ENCODE peak calls at places on chromosomes 12 and 14, in ten cellular contexts. G is IMR-90; S is spleen; F is CD8-positive, alpha-beta T cell; V is neural progenitor cell; O is BE2C; T is breast epithelium; L is HCT116; D is left lung; J is uterus. K is an unnamed sample.

GRCh38 chr12:130715150-130715995 is 726 bp downstream of the RIMBP2 start:
- DNase-seq in G (no peak), S (no peak), F (no peak), V (peak; percentile 57), O (peak; percentile 62), T (no peak), L (no peak), D (no peak), J (peak; percentile 31), K (no peak)

GRCh38 chr12:65157091-65157490 is 12.3 kb upstream of the LEMD3 start:
- DNase-seq in G (no peak), S (no peak), F (no peak), V (no peak), O (no peak), T (no peak), L (no peak), D (no peak), J (no peak), K (no peak)

GRCh38 chr12:46300906-46301305 is 32.1 kb upstream of the SLC38A1 start:
- DNase-seq in G (peak; percentile 27), S (no peak), F (no peak), V (no peak), O (no peak), T (no peak), L (no peak), D (no peak), J (no peak), K (no peak)

GRCh38 chr12:47080725-47081502 is 1.2 kb upstream of the AMIGO2 start:
- DNase-seq in G (peak; percentile 50), S (peak; percentile 93), F (peak; percentile 63), V (peak; percentile 51), O (no peak), T (peak; percentile 58), L (no peak), D (peak; percentile 76), J (peak; percentile 56), K (peak; percentile 88)

GRCh38 chr14:74508844-74509428 is 15.4 kb downstream of the ISCA2 start:
- DNase-seq in G (no peak), S (peak; percentile 67), F (no peak), V (no peak), O (no peak), T (no peak), L (no peak), D (peak; percentile 22), J (no peak), K (peak; percentile 70)

GRCh38 chr12:124524231-124524925 is 43.0 kb downstream of the NCOR2 start:
- DNase-seq in G (peak; percentile 87), S (no peak), F (no peak), V (no peak), O (no peak), T (no peak), L (no peak), D (no peak), J (peak; percentile 28), K (no peak)

GRCh38 chr14:104445832-104446381 is 133.7 kb upstream of the C14orf180 start:
- DNase-seq in G (no peak), S (peak; percentile 35), F (peak; percentile 36), V (no peak), O (no peak), T (peak; percentile 9), L (no peak), D (no peak), J (no peak), K (peak; percentile 45)

GRCh38 chr12:15520083-15520482 is 197.8 kb downstream of the PTPRO start:
- DNase-seq in G (no peak), S (no peak), F (no peak), V (peak; percentile 45), O (peak; percentile 29), T (no peak), L (no peak), D (no peak), J (no peak), K (no peak)

GRCh38 chr14:92578511-92578910 is 64.9 kb downstream of the RIN3 start:
- DNase-seq in G (peak; percentile 72), S (peak; percentile 30), F (no peak), V (no peak), O (no peak), T (no peak), L (no peak), D (no peak), J (no peak), K (peak; percentile 87)

GRCh38 chr12:102634216-102634615 is 153.9 kb upstream of the IGF1 start:
- DNase-seq in G (peak; percentile 79), S (no peak), F (no peak), V (no peak), O (no peak), T (no peak), L (no peak), D (no peak), J (no peak), K (no peak)

GRCh38 chr12:127767631-127768030 is 499.3 kb upstream of the TMEM132C start:
- DNase-seq in G (no peak), S (no peak), F (no peak), V (no peak), O (no peak), T (no peak), L (no peak), D (no peak), J (no peak), K (no peak)

GRCh38 chr12:127773520-127773919 is 493.4 kb upstream of the TMEM132C start:
- DNase-seq in G (no peak), S (no peak), F (no peak), V (peak; percentile 55), O (no peak), T (no peak), L (no peak), D (no peak), J (no peak), K (no peak)

GRCh38 chr12:127774828-127775227 is 492.1 kb upstream of the TMEM132C start:
- DNase-seq in G (no peak), S (no peak), F (no peak), V (no peak), O (no peak), T (no peak), L (no peak), D (no peak), J (peak; percentile 63), K (no peak)

DNA sequence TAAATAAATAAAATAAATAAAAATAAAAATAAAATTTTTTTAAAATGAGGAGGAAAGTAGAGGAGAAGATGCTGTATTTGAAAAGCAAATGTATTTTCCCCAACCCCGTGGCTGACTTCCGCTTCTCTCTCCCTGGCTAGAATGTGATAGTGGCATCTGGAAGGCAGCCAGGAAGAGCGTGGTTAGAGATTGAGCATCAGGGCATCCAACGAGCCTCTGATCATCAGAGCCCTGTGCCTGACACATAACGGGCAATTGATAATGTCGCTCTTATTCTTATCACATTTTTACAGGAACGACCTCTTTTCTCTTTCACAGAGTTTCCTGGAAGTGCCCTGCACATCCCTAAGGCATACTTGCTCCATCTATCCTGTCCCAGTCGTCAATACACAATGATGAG is 496.8 kb upstream of the TMEM132C start:
- DNase-seq in G (no peak), S (no peak), F (no peak), V (no peak), O (no peak), T (no peak), L (no peak), D (no peak), J (no peak), K (no peak)
- H3K4me1 ChIP-seq in G (no peaks in the 10 kb centered on the region), S (no peaks in the 10 kb centered on the region), F (no peaks in the 10 kb centered on the region), V (no peaks in the 10 kb centered on the region), O (no peaks in the 10 kb centered on the region), T (no peaks in the 10 kb centered on the region), L (no peaks in the 10 kb centered on the region), D (no peaks in the 10 kb centered on the region), J (no peaks in the 10 kb centered on the region), K (no peaks in the 10 kb centered on the region)

GRCh38 chr14:100822921-100823320 is 3.0 kb upstream of the MEG3 start:
- DNase-seq in G (peak; percentile 37), S (no peak), F (no peak), V (no peak), O (no peak), T (no peak), L (no peak), D (no peak), J (no peak), K (no peak)

GRCh38 chr14:100823488-100823887 is 2.4 kb upstream of the MEG3 start:
- DNase-seq in G (no peak), S (no peak), F (no peak), V (no peak), O (no peak), T (no peak), L (no peak), D (no peak), J (no peak), K (no peak)

GRCh38 chr14:100824946-100825690 is 800 bp upstream of the MEG3 start:
- DNase-seq in G (no peak), S (no peak), F (no peak), V (no peak), O (no peak), T (no peak), L (no peak), D (no peak), J (no peak), K (no peak)

GRCh38 chr14:100825691-100826331 is at the start of gene MEG3:
- DNase-seq in G (peak; percentile 82), S (peak; percentile 56), F (no peak), V (no peak), O (peak; percentile 79), T (peak; percentile 21), L (no peak), D (no peak), J (peak; percentile 76), K (peak; percentile 51)

GRCh38 chr14:100824156-100824555 is 1.8 kb upstream of the MEG3 start:
- DNase-seq in G (peak; percentile 49), S (peak; percentile 78), F (no peak), V (peak; percentile 11), O (peak; percentile 77), T (no peak), L (no peak), D (no peak), J (no peak), K (peak; percentile 77)
- H3K27me3 ChIP-seq in G (no peaks in the 10 kb centered on the region), S (no peaks in the 10 kb centered on the region), F (no peaks in the 10 kb centered on the region), V (no peaks in the 10 kb centered on the region), O (no peaks in the 10 kb centered on the region), T (no peaks in the 10 kb centered on the region), L (no peaks in the 10 kb centered on the region), D (peaks cover 10% of the 10 kb centered on the region), J (no peaks in the 10 kb centered on the region), K (no peaks in the 10 kb centered on the region)

DNA sequence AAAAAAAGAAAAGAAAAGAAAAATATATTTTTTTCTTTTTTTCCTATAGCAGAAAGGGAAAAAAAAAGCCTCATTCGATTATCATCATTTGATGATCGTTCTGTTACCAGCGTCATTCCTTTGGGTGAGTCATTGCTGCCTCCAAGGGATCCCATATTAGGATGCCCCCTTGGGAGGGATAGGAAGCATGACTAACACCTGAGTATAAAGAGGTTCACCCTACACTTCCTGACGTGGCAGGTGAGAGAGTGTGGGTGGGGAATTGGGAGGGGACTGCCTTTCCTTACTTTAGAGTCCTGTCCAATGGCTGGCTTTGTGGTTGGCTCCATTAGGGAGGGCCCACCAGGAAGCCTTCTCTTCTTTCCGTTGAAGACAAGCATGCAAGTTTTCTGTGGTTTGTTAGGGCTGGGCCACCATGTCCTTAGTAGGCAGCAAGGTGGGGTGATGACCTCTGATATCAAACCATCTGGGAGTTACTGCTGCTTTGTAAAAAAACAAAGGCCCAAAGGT is 56.1 kb upstream of the FUT8 start:
- DNase-seq in G (peak; percentile 92), S (no peak), F (no peak), V (no peak), O (no peak), T (peak; percentile 32), L (peak; percentile 98), D (peak; percentile 47), J (no peak), K (no peak)
- H3K4me1 ChIP-seq in G (peaks cover 6% of the 10 kb centered on the region), S (no peaks in the 10 kb centered on the region), F (peaks cover 8% of the 10 kb centered on the region), V (no peaks in the 10 kb centered on the region), O (no peaks in the 10 kb centered on the region), T (no peaks in the 10 kb centered on the region), L (peaks cover 69% of the 10 kb centered on the region), D (peaks cover 8% of the 10 kb centered on the region), J (no peaks in the 10 kb centered on the region), K (no peaks in the 10 kb centered on the region)

GRCh38 chr12:30823140-30823669 is 68.5 kb upstream of the CAPRIN2 start:
- DNase-seq in G (no peak), S (peak; percentile 83), F (no peak), V (peak; percentile 59), O (no peak), T (no peak), L (no peak), D (peak; percentile 42), J (peak; percentile 37), K (peak; percentile 64)
- H3K27me3 ChIP-seq in G (peaks cover 22% of the 10 kb centered on the region), S (no peaks in the 10 kb centered on the region), F (no peaks in the 10 kb centered on the region), V (peaks cover 42% of the 10 kb centered on the region), O (peaks cover 7% of the 10 kb centered on the region), T (no peaks in the 10 kb centered on the region), L (no peaks in the 10 kb centered on the region), D (no peaks in the 10 kb centered on the region), J (no peaks in the 10 kb centered on the region), K (no peaks in the 10 kb centered on the region)